ENCODE peak calls at places on chromosome 16, in seven cellular contexts. F, I, P, A, J, O and X are unnamed samples.

GRCh38 chr16:66491716-66492064 is 58.2 kb downstream of the TK2 start:
- DNase-seq in F (peak; percentile 6), I (no peak), P (no peak), A (no peak), J (no peak), O (no peak), X (no peak)

GRCh38 chr16:47018223-47018891 is 44.9 kb upstream of the DNAJA2 start:
- DNase-seq in F (no peak), I (peak; percentile 71), P (peak; percentile 76), A (peak; percentile 28), J (peak; percentile 14), O (peak; percentile 43), X (peak; percentile 52)

GRCh38 chr16:65846210-65846602 is 520.3 kb upstream of the CDH5 start:
- DNase-seq in F (no peak), I (no peak), P (no peak), A (no peak), J (no peak), O (no peak), X (no peak)

GRCh38 chr16:71709231-71709781 is 15.2 kb downstream of the PHLPP2 start:
- DNase-seq in F (no peak), I (no peak), P (no peak), A (no peak), J (no peak), O (no peak), X (peak; percentile 18)

GRCh38 chr16:65725156-65725845 is 603.4 kb upstream of the CDH11 start:
- DNase-seq in F (no peak), I (no peak), P (no peak), A (no peak), J (no peak), O (no peak), X (no peak)

GRCh38 chr16:4328580-4329353 is 12.9 kb downstream of the GLIS2 start:
- DNase-seq in F (no peak), I (no peak), P (no peak), A (no peak), J (no peak), O (peak; percentile 66), X (no peak)

GRCh38 chr16:66020061-66020460 is 346.4 kb upstream of the CDH5 start:
- DNase-seq in F (no peak), I (no peak), P (no peak), A (no peak), J (no peak), O (no peak), X (peak; percentile 18)

GRCh38 chr16:78289844-78290277 is 190.4 kb downstream of the WWOX start:
- DNase-seq in F (no peak), I (no peak), P (peak; percentile 35), A (no peak), J (no peak), O (no peak), X (no peak)

GRCh38 chr16:77057161-77057736 is 133.7 kb upstream of the MON1B start:
- DNase-seq in F (no peak), I (no peak), P (no peak), A (no peak), J (no peak), O (no peak), X (no peak)

GRCh38 chr16:29701214-29701555 is 22.2 kb downstream of the QPRT start:
- DNase-seq in F (no peak), I (no peak), P (no peak), A (no peak), J (no peak), O (no peak), X (no peak)

GRCh38 chr16:67040906-67041305 is 12.0 kb downstream of the CBFB start:
- DNase-seq in F (no peak), I (no peak), P (no peak), A (no peak), J (no peak), O (no peak), X (no peak)

GRCh38 chr16:57882797-57883196 is 80.5 kb upstream of the KIFC3 start:
- DNase-seq in F (no peak), I (no peak), P (no peak), A (no peak), J (no peak), O (no peak), X (no peak)

GRCh38 chr16:74738134-74738541 is 36.5 kb downstream of the FA2H start:
- DNase-seq in F (no peak), I (peak; percentile 60), P (no peak), A (peak; percentile 46), J (no peak), O (no peak), X (peak; percentile 60)

GRCh38 chr16:60413969-60414368 is 1622.3 kb downstream of the CDH8 start:
- DNase-seq in F (no peak), I (no peak), P (peak; percentile 29), A (no peak), J (no peak), O (peak; percentile 36), X (no peak)

GRCh38 chr16:88591577-88592021 is 21.4 kb downstream of the ZC3H18 start:
- DNase-seq in F (peak; percentile 53), I (no peak), P (no peak), A (no peak), J (no peak), O (no peak), X (no peak)

GRCh38 chr16:6836771-6837170 is 495.9 kb upstream of the RBFOX1 start:
- DNase-seq in F (no peak), I (no peak), P (no peak), A (no peak), J (no peak), O (no peak), X (no peak)

GRCh38 chr16:24045641-24046040 is 209.9 kb downstream of the PRKCB start:
- DNase-seq in F (no peak), I (no peak), P (peak; percentile 93), A (no peak), J (no peak), O (peak; percentile 52), X (no peak)

GRCh38 chr16:88375236-88376052 is 7.3 kb upstream of the ZNF469 start:
- DNase-seq in F (peak; percentile 25), I (no peak), P (no peak), A (no peak), J (no peak), O (no peak), X (no peak)

GRCh38 chr16:3509470-3509928 is 8.7 kb downstream of the CLUAP1 start:
- DNase-seq in F (no peak), I (no peak), P (no peak), A (peak; percentile 22), J (peak; percentile 71), O (no peak), X (peak; percentile 64)

GRCh38 chr16:88369447-88370008 is 13.2 kb upstream of the ZNF469 start:
- DNase-seq in F (no peak), I (no peak), P (no peak), A (no peak), J (no peak), O (no peak), X (no peak)

GRCh38 chr16:70685938-70686375 is at the start of gene MTSS2:
- DNase-seq in F (peak; percentile 86), I (peak; percentile 35), P (peak; percentile 92), A (peak; percentile 66), J (peak; percentile 72), O (peak; percentile 97), X (peak; percentile 45)

GRCh38 chr16:81595676-81596292 is 151.2 kb downstream of the CMIP start:
- DNase-seq in F (no peak), I (no peak), P (no peak), A (no peak), J (no peak), O (no peak), X (peak; percentile 75)

GRCh38 chr16:9015489-9015888 is 51.8 kb upstream of the USP7 start:
- DNase-seq in F (no peak), I (no peak), P (no peak), A (no peak), J (no peak), O (no peak), X (no peak)

GRCh38 chr16:48158296-48158695 is 2.5 kb upstream of the ABCC12 start:
- DNase-seq in F (no peak), I (peak; percentile 55), P (no peak), A (no peak), J (no peak), O (no peak), X (peak; percentile 88)

GRCh38 chr16:76946879-76947278 is 244.1 kb upstream of the MON1B start:
- DNase-seq in F (no peak), I (peak; percentile 2), P (no peak), A (no peak), J (no peak), O (peak; percentile 25), X (peak; percentile 68)

GRCh38 chr16:27514806-27515205 is 34.9 kb downstream of the GTF3C1 start:
- DNase-seq in F (no peak), I (no peak), P (no peak), A (no peak), J (no peak), O (no peak), X (no peak)
- TF ChIP-seq CTCF in F (no peak), I (no peak), P (no peak), A (no peak), J (no peak), O (no peak), X (no peak)

GRCh38 chr16:85436636-85437160 is 176.4 kb upstream of the GSE1 start:
- DNase-seq in F (no peak), I (no peak), P (peak; percentile 88), A (peak; percentile 92), J (no peak), O (no peak), X (no peak)
- H3K4me3 ChIP-seq in F (no peak overlapping the region), I (no peak overlapping the region), P (peak overlapping the region; percentile 50), A (no peak overlapping the region), J (no peak overlapping the region), O (no peak overlapping the region), X (no peak overlapping the region)

DNA sequence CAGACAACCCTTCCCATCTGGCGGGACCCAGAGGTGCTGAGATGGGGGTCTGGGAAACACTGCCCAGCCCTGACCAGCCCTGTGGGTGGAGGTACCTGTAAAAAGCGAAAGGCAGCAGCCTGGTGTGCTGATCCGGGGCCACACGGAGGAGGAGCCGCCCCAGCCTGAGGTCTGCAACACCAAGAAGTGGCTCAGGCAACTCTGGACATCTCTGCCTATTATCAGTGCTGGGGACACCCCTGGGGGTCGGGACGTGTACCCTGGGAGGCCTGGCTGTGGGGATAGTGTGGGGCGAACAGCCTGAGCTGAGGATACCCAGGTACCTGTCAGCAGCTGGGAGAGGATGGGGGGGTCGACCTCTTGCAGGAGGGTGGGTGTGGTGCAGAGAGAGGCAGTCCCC is 18.0 kb downstream of the ZNF276 start:
- DNase-seq in F (no peak), I (no peak), P (no peak), A (no peak), J (no peak), O (no peak), X (no peak)
- H3K36me3 ChIP-seq in F (no peaks in the 10 kb centered on the region), I (peaks cover 80% of the 10 kb centered on the region), P (peaks cover 29% of the 10 kb centered on the region), A (peaks cover 28% of the 10 kb centered on the region), J (peaks cover 94% of the 10 kb centered on the region), O (peaks cover 40% of the 10 kb centered on the region), X (peaks cover 23% of the 10 kb centered on the region)

DNA sequence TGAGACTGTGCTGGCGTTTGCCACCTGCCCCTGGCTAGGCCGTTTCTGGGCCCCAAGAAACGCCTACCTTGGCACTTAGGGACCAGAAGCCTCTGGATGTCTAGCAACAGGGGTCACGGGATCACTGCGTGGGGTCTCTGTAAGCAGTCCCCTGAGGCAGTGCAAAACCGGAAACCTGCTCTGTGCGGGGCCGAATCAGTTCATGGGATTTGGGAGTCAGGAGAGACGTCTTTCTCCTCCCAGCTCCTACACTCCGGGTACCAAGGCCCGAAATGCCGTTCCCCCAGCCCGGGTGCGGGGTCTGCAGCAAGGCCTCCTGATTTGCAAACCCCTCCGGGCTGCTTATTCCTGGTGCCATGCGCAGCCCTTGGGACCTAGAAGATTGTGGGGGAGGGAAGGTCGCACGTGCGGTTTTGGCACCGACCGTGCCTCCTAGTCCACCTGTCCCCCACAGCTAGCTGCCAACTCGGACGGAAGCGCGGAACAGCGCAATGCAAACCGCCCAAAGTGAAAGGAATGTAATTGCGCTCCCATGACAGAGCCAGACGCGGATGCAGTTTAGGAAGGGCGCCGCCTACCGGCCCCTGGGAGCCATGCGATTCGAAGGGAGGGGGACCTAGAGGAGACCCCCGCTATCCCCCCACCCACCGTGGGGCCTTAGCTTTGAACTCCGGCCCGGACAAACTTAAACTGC is 6.5 kb downstream of the IRX5 start:
- DNase-seq in F (peak; percentile 65), I (no peak), P (peak; percentile 94), A (no peak), J (no peak), O (peak; percentile 84), X (peak; percentile 61)
- TF ChIP-seq CTCF in F (peak; percentile 58), I (peak; percentile 23), P (peak; percentile 71), A (peak; percentile 26), J (no peak), O (peak; percentile 76), X (peak; percentile 92)